ENCODE peak calls at places on chromosomes 7 and 10, in ten cellular contexts. G, V, T, M, P, B, S, N, E and W are unnamed samples.

GRCh38 chr10:58554316-58554715 is 41.6 kb downstream of the BICC1 start:
- DNase-seq in E (no peak), S (no peak), N (no peak), G (no peak), V (no peak), P (no peak), B (no peak), T (no peak), M (no peak), W (no peak)

GRCh38 chr10:32412499-32412853 is 33.5 kb upstream of the CCDC7 start:
- DNase-seq in S (no peak), B (peak), V (no peak), N (no peak), M (no peak), P (no peak), T (peak), E (no peak), G (no peak), W (peak)

GRCh38 chr7:129213828-129214227 is 11.0 kb upstream of the AHCYL2 start:
- DNase-seq in V (no peak), S (no peak), B (peak), G (no peak), N (no peak), M (no peak), P (no peak), E (no peak), T (peak), W (no peak)

GRCh38 chr10:98642281-98642680 is 195.5 kb upstream of the HPS1 start:
- DNase-seq in P (no peak), V (no peak), T (no peak), S (no peak), E (no peak), G (peak), M (no peak), N (no peak), B (no peak), W (no peak)

GRCh38 chr10:125283191-125283590 is 122.8 kb upstream of the CTBP2 start:
- DNase-seq in V (no peak), P (no peak), T (no peak), N (no peak), S (no peak), G (no peak), B (no peak), M (no peak), E (no peak), W (no peak)

GRCh38 chr10:61284222-61284890 is 168.8 kb downstream of the TMEM26 start:
- DNase-seq in T (peak), E (peak), M (peak), N (peak), G (peak), P (no peak), S (no peak), V (no peak), B (peak), W (peak)

GRCh38 chr10:36629476-36629875 is 495.9 kb upstream of the ANKRD30A start:
- DNase-seq in G (no peak), B (no peak), P (no peak), T (peak), N (no peak), V (no peak), E (no peak), S (no peak), M (no peak), W (no peak)

GRCh38 chr10:22433875-22434274 is 88.6 kb downstream of the SPAG6 start:
- DNase-seq in P (no peak), N (peak), B (peak), E (no peak), S (no peak), M (peak), T (peak), G (peak), V (no peak), W (peak)

GRCh38 chr7:1100886-1101579 is 13.1 kb downstream of the GPER1 start:
- DNase-seq in N (no peak), M (no peak), G (no peak), S (no peak), T (no peak), V (no peak), B (no peak), P (peak), E (no peak), W (no peak)

GRCh38 chr10:95445837-95446347 is 115.3 kb downstream of the SORBS1 start:
- DNase-seq in P (no peak), N (peak), T (peak), V (peak), S (no peak), E (peak), B (peak), G (peak), M (peak), W (peak)

GRCh38 chr10:19498348-19499290 is 317.6 kb upstream of the PLXDC2 start:
- DNase-seq in V (no peak), N (no peak), T (peak), G (peak), S (no peak), B (peak), E (no peak), P (no peak), M (no peak), W (peak)

GRCh38 chr7:81684513-81685262 is 85.2 kb downstream of the HGF start:
- DNase-seq in G (peak), P (peak), N (peak), S (peak), B (peak), T (peak), V (peak), E (peak), M (peak), W (peak)

GRCh38 chr10:14772399-14772798 is 2.3 kb downstream of the FAM107B start:
- DNase-seq in S (no peak), B (no peak), T (no peak), M (no peak), P (no peak), V (no peak), G (no peak), E (no peak), N (no peak), W (no peak)

GRCh38 chr10:8392216-8392615 is 337.7 kb downstream of the GATA3 start:
- DNase-seq in V (no peak), B (peak), N (no peak), G (peak), E (no peak), S (no peak), T (peak), M (no peak), P (no peak), W (peak)

GRCh38 chr10:118983263-118983662 is 46.3 kb upstream of the NANOS1 start:
- DNase-seq in N (no peak), V (no peak), G (no peak), T (no peak), S (no peak), B (no peak), E (no peak), M (no peak), P (no peak), W (no peak)

GRCh38 chr10:102473445-102474331 is 22.3 kb upstream of the C10orf95 start:
- DNase-seq in V (no peak), S (no peak), G (no peak), T (no peak), E (no peak), M (no peak), N (no peak), P (peak), B (no peak), W (no peak)

GRCh38 chr7:135744938-135745701 is 3.5 kb downstream of the FAM180A start:
- DNase-seq in S (no peak), M (peak), N (peak), P (no peak), V (no peak), G (peak), T (peak), E (no peak), B (peak), W (peak)

GRCh38 chr10:11869211-11869610 is 46.1 kb downstream of the PROSER2 start:
- DNase-seq in G (no peak), V (no peak), T (no peak), B (no peak), N (no peak), S (no peak), P (no peak), E (no peak), M (no peak), W (no peak)

GRCh38 chr7:41383596-41383995 is 319.3 kb downstream of the INHBA start:
- DNase-seq in T (no peak), S (no peak), N (no peak), P (no peak), B (no peak), G (no peak), E (no peak), M (no peak), V (no peak), W (no peak)

GRCh38 chr10:69352569-69353264 is 64.0 kb downstream of the TACR2 start:
- DNase-seq in G (peak), T (peak), E (no peak), P (no peak), N (peak), S (no peak), V (no peak), M (peak), B (peak), W (peak)

GRCh38 chr10:117226813-117227451 is 14.0 kb upstream of the SLC18A2 start:
- DNase-seq in E (no peak), B (peak), S (no peak), M (no peak), N (no peak), V (no peak), G (peak), T (peak), P (no peak), W (peak)

GRCh38 chr10:76632158-76633051 is 1005.2 kb downstream of the KCNMA1 start:
- DNase-seq in S (no peak), B (no peak), E (no peak), G (no peak), T (peak), V (no peak), M (no peak), N (no peak), P (no peak), W (no peak)

GRCh38 chr7:30795161-30795943 is 24.1 kb downstream of the MINDY4 start:
- DNase-seq in B (no peak), N (no peak), P (no peak), G (peak), S (no peak), T (peak), E (no peak), V (no peak), M (no peak), W (no peak)

GRCh38 chr10:84818956-84819355 is 490.6 kb downstream of the CCSER2 start:
- DNase-seq in S (no peak), G (no peak), B (no peak), M (no peak), N (no peak), V (no peak), P (no peak), E (no peak), T (no peak), W (no peak)

GRCh38 chr10:33396938-33397337 is 62.5 kb upstream of the NRP1 start:
- DNase-seq in P (no peak), N (no peak), T (no peak), V (no peak), B (no peak), M (no peak), S (no peak), G (no peak), E (no peak), W (no peak)

GRCh38 chr7:150945171-150945852 is 32.8 kb downstream of the KCNH2 start:
- DNase-seq in S (no peak), E (peak), N (no peak), V (peak), P (peak), B (no peak), M (no peak), T (no peak), G (no peak), W (no peak)

GRCh38 chr7:151366872-151367207 is 25.2 kb downstream of the NUB1 start:
- DNase-seq in G (peak), E (no peak), V (no peak), S (no peak), M (peak), T (no peak), P (no peak), N (peak), B (peak), W (peak)

GRCh38 chr7:149196705-149197171 is 1.4 kb downstream of the ZNF282 start:
- DNase-seq in E (no peak), G (peak), N (peak), B (peak), S (no peak), V (no peak), M (no peak), P (no peak), T (peak), W (no peak)

GRCh38 chr10:24958701-24959392 is 6.4 kb upstream of the PRTFDC1 start:
- DNase-seq in G (peak), P (no peak), B (peak), T (no peak), S (no peak), V (peak), N (peak), E (peak), M (no peak), W (peak)

GRCh38 chr7:147438216-147438615 is 1152.3 kb upstream of the C7orf33 start:
- DNase-seq in T (peak), P (no peak), B (peak), V (no peak), N (no peak), S (no peak), E (no peak), M (no peak), G (no peak), W (no peak)

GRCh38 chr7:17548014-17548653 is 249.7 kb downstream of the AHR start:
- DNase-seq in G (no peak), P (no peak), B (no peak), V (no peak), T (no peak), E (no peak), M (no peak), S (no peak), N (no peak), W (no peak)

GRCh38 chr10:73863039-73863817 is 11.1 kb downstream of the CAMK2G start:
- DNase-seq in P (peak), M (no peak), B (no peak), E (no peak), S (no peak), N (no peak), G (peak), T (no peak), V (no peak), W (no peak)

GRCh38 chr7:584122-584465 is 64.4 kb upstream of the PDGFA start:
- DNase-seq in S (no peak), M (no peak), V (no peak), G (no peak), T (no peak), E (no peak), N (peak), P (peak), B (no peak), W (no peak)

GRCh38 chr7:29146082-29146706 is at the start of gene CPVL:
- DNase-seq in V (peak), T (peak), G (no peak), S (no peak), N (no peak), M (no peak), P (peak), E (peak), B (no peak), W (no peak)

GRCh38 chr7:137449016-137449415 is 105.5 kb upstream of the PTN start:
- DNase-seq in M (no peak), P (no peak), E (no peak), S (no peak), V (no peak), N (no peak), T (no peak), G (no peak), B (no peak), W (no peak)

GRCh38 chr10:75547391-75548298 is 116.2 kb downstream of the LRMDA start:
- DNase-seq in B (peak), P (no peak), M (no peak), S (no peak), V (no peak), E (no peak), G (peak), T (peak), N (peak), W (peak)

GRCh38 chr10:66381045-66381444 is 544.8 kb upstream of the LRRTM3 start:
- DNase-seq in E (no peak), B (no peak), N (no peak), S (no peak), T (no peak), G (no peak), P (no peak), V (no peak), M (no peak), W (no peak)

GRCh38 chr10:78472542-78472890 is 438.9 kb downstream of the RPS24 start:
- DNase-seq in M (no peak), E (no peak), T (no peak), N (no peak), V (no peak), B (no peak), G (no peak), S (no peak), P (no peak), W (no peak)

DNA sequence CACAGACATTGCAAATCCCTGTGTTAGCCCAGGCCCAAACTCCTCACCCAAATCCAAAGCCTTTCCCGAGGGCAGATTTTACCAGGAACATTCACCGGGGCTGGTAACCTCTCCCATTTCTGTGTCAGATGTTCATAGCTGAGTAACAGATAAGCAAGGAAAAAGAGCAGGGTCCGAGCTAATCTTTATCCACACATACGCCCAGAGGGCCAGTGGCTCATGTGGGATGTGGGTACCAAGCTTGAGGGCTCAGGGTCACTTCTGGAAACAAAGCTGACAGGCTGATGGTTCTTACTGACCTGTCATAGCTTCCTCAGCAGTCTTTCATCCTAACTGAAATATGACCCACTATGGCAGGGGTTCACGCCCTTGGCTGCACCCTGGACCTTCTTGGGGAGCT is 39.8 kb downstream of the HBP1 start:
- DNase-seq in S (no peak), M (no peak), B (no peak), T (no peak), E (no peak), G (no peak), V (no peak), N (no peak), P (no peak), W (no peak)
- H3K4me3 ChIP-seq in S (no peak), M (no peak), B (no peak), T (no peak), E (no peak), G (no peak), V (no peak), N (no peak), P (no peak), W (no peak)

GRCh38 chr10:6058677-6059475 is 3.3 kb downstream of the IL2RA start:
- DNase-seq in G (no peak), P (no peak), M (no peak), S (no peak), N (no peak), V (peak), B (no peak), T (no peak), E (no peak), W (no peak)
- TF ChIP-seq CTCF in G (no peak), P (no peak), M (no peak), S (no peak), N (no peak), V (no peak), B (no peak), T (no peak), E (no peak), W (no peak)

GRCh38 chr10:47458466-47459154 is 25.3 kb downstream of the ANXA8 start:
- DNase-seq in B (peak), G (peak), E (no peak), N (peak), V (no peak), T (peak), M (peak), P (no peak), S (no peak), W (peak)
- H3K4me3 ChIP-seq in B (no peak), G (no peak), E (no peak), N (no peak), V (no peak), T (no peak), M (no peak), P (no peak), S (no peak), W (no peak)

GRCh38 chr10:128180843-128181242 is 54.6 kb upstream of the MKI67 start:
- DNase-seq in P (no peak), T (no peak), M (no peak), S (no peak), N (no peak), E (no peak), G (no peak), B (no peak), V (no peak), W (no peak)

GRCh38 chr10:128173383-128173782 is 47.2 kb upstream of the MKI67 start:
- DNase-seq in T (peak), M (no peak), V (no peak), G (peak), N (no peak), S (no peak), B (peak), P (no peak), E (no peak), W (peak)

GRCh38 chr10:128174581-128175559 is 48.6 kb upstream of the MKI67 start:
- DNase-seq in M (no peak), B (no peak), T (no peak), P (no peak), V (no peak), G (no peak), N (no peak), E (no peak), S (no peak), W (no peak)

GRCh38 chr10:128172756-128173155 is 46.5 kb upstream of the MKI67 start:
- DNase-seq in T (no peak), M (no peak), G (no peak), B (no peak), S (no peak), N (no peak), P (no peak), E (no peak), V (no peak), W (no peak)

DNA sequence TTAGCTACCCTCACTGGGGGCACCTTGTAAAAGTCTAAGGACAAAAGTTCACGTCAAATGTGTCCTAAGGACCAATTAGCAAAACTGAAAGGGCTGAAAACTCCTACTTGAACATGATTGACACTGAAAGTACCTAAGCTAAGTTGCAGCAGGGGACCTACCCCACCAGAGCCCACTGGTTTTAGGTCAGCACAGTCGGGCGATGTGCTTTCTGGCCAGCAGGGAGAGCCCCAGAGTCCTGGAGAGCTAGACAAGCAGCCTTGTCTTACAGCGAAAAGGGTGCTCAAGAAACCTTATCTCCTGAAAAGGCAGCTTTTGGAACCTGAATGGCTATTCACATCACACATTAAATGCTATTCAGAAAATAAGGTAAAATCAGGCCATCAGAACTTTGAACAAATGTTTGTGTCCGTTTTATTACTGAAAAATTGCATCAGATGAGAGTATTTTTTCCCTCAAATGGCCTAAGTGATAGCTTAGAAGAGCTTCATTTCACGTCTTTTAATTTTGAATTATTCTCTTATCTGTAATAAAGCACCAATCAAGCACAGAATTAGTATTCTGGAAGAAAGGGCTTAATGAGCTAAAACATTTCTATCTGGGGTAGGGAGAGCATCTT is 52.2 kb upstream of the MKI67 start:
- DNase-seq in S (no peak), P (no peak), N (no peak), G (peak), M (no peak), T (peak), V (no peak), B (peak), E (no peak), W (no peak)
- TF ChIP-seq CTCF in S (no peak), P (no peak), N (peak), G (peak), M (peak), T (peak), V (no peak), B (peak), E (no peak), W (peak)

GRCh38 chr7:7923818-7924217 is 44.8 kb upstream of the GLCCI1 start:
- DNase-seq in N (no peak), B (no peak), E (no peak), G (no peak), T (no peak), V (no peak), S (no peak), P (no peak), M (no peak), W (no peak)

GRCh38 chr7:7920056-7920455 is 48.5 kb upstream of the GLCCI1 start:
- DNase-seq in T (no peak), S (no peak), M (no peak), V (no peak), E (no peak), B (no peak), N (no peak), G (no peak), P (no peak), W (no peak)

GRCh38 chr7:7920481-7920880 is 48.1 kb upstream of the GLCCI1 start:
- DNase-seq in N (no peak), P (no peak), V (no peak), G (no peak), T (no peak), B (no peak), M (no peak), S (no peak), E (no peak), W (no peak)

GRCh38 chr7:7922684-7923385 is 45.8 kb upstream of the GLCCI1 start:
- DNase-seq in B (no peak), E (no peak), T (peak), P (no peak), V (no peak), S (no peak), M (no peak), G (no peak), N (no peak), W (no peak)

DNA sequence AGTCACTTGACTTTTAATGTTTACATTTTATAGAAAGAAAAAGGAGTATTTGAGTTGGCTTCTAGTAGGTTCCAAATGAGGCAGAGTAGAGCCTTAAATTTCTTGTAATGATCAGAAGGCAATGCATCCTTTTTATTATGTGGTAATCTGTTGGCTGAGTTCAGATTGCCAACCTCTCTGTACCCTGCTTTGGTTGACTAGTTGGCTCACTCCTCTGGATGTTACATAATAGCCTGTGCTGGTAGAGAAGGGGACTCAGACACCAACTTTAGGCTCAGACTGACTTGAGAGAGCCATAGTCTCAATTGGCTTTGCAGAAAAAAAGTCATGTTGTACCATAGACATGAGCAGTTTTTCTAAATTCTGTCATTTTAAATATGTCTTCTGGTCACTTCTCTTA is 46.8 kb upstream of the GLCCI1 start:
- DNase-seq in T (no peak), N (no peak), G (no peak), V (no peak), P (no peak), E (no peak), B (no peak), M (no peak), S (no peak), W (no peak)
- H3K4me3 ChIP-seq in T (no peak), N (no peak), G (no peak), V (no peak), P (no peak), E (no peak), B (no peak), M (no peak), S (no peak), W (no peak)